ENCODE peak calls at places on chromosome 20, in six cellular contexts. V is CD4-positive, alpha-beta T cell; Z is mucosa of descending colon; Q is lower leg skin; P is GM10248; J is pancreas. K is an unnamed sample.

GRCh38 chr20:58127731-58128130 is 100.7 kb downstream of the ANKRD60 start:
- DNase-seq in J (no peak), Z (no peak), Q (peak; percentile 31), V (no peak), P (no peak), K (no peak)

GRCh38 chr20:56689318-56689717 is 60.2 kb downstream of the TFAP2C start:
- DNase-seq in Z (no peak), J (no peak), P (no peak), V (no peak), Q (peak; percentile 29), K (no peak)

GRCh38 chr20:16622501-16622900 is 49.3 kb upstream of the KIF16B start:
- DNase-seq in Q (no peak), Z (no peak), P (no peak), V (no peak), J (no peak), K (no peak)

GRCh38 chr20:19947611-19948264 is 69.4 kb upstream of the NAA20 start:
- DNase-seq in P (peak; percentile 47), Z (no peak), J (peak; percentile 88), Q (no peak), V (no peak), K (no peak)

GRCh38 chr20:64055893-64056638 is 6.6 kb upstream of the SOX18 start:
- DNase-seq in P (peak; percentile 63), Z (no peak), Q (no peak), J (no peak), V (no peak), K (no peak)

GRCh38 chr20:23022849-23023248 is 12.3 kb upstream of the SSTR4 start:
- DNase-seq in P (no peak), Q (no peak), V (no peak), J (no peak), Z (no peak), K (no peak)

GRCh38 chr20:52103469-52103910 is 88.1 kb downstream of the ZFP64 start:
- DNase-seq in Z (peak; percentile 26), Q (peak; percentile 41), V (no peak), P (peak; percentile 31), J (no peak), K (no peak)

GRCh38 chr20:24891546-24892393 is 57.3 kb upstream of the CST7 start:
- DNase-seq in V (no peak), J (no peak), Q (no peak), Z (no peak), P (peak; percentile 19), K (no peak)

GRCh38 chr20:12171927-12172581 is 254.4 kb downstream of the BTBD3 start:
- DNase-seq in V (no peak), Q (no peak), J (no peak), Z (no peak), P (no peak), K (no peak)

GRCh38 chr20:31577194-31577593 is 27.9 kb upstream of the ID1 start:
- DNase-seq in Q (no peak), P (no peak), V (no peak), J (no peak), Z (no peak), K (no peak)

GRCh38 chr20:3798908-3799248 is 2.8 kb downstream of the CDC25B start:
- DNase-seq in P (no peak), V (no peak), Q (no peak), J (no peak), Z (peak; percentile 39), K (no peak)

GRCh38 chr20:10924628-10925266 is 250.9 kb upstream of the JAG1 start:
- DNase-seq in Z (no peak), V (no peak), Q (no peak), J (no peak), P (no peak), K (no peak)

GRCh38 chr20:43798591-43799149 is 71.9 kb upstream of the GTSF1L start:
- DNase-seq in J (no peak), Q (no peak), V (no peak), P (no peak), Z (no peak), K (no peak)

GRCh38 chr20:32727663-32728062 is 15.6 kb downstream of the COMMD7 start:
- DNase-seq in P (no peak), Z (no peak), J (no peak), V (no peak), Q (no peak), K (no peak)

GRCh38 chr20:6654490-6655247 is 112.8 kb upstream of the BMP2 start:
- DNase-seq in Z (no peak), J (no peak), V (no peak), P (no peak), Q (peak; percentile 62), K (no peak)

GRCh38 chr20:40286991-40287531 is 402.0 kb downstream of the MAFB start:
- DNase-seq in P (no peak), Z (peak; percentile 73), V (no peak), J (peak; percentile 76), Q (peak; percentile 71), K (peak; percentile 53)

GRCh38 chr20:1424336-1424735 is 31.5 kb upstream of the FKBP1A start:
- DNase-seq in Q (no peak), P (no peak), V (no peak), Z (no peak), J (no peak), K (no peak)

GRCh38 chr20:41318271-41318649 is 729 bp upstream of the ZHX3 start:
- DNase-seq in J (no peak), Z (no peak), V (no peak), P (no peak), Q (no peak), K (no peak)

GRCh38 chr20:45052698-45053440 is 48.1 kb downstream of the KCNS1 start:
- DNase-seq in Z (no peak), J (no peak), Q (no peak), V (no peak), P (peak; percentile 27), K (no peak)

GRCh38 chr20:61807426-61808160 is 258.1 kb downstream of the TAF4 start:
- DNase-seq in J (no peak), V (no peak), P (no peak), Z (peak; percentile 8), Q (no peak), K (no peak)
- TF ChIP-seq CTCF in J (no peak), V (no peak), P (no peak), Z (no peak), Q (no peak), K (no peak)

GRCh38 chr20:34311118-34312023 is 8.2 kb upstream of the AHCY start:
- DNase-seq in V (no peak), J (peak; percentile 84), Q (no peak), Z (peak; percentile 87), P (no peak), K (no peak)
- TF ChIP-seq CTCF in V (no peak), J (no peak), Q (no peak), Z (no peak), P (no peak), K (no peak)

GRCh38 chr20:46709459-46710148 is at the start of gene SLC2A10:
- DNase-seq in J (peak; percentile 90), Z (peak; percentile 82), Q (no peak), V (no peak), P (no peak), K (peak; percentile 45)
- TF ChIP-seq CTCF in J (no peak), Z (no peak), Q (no peak), V (no peak), P (no peak), K (no peak)

GRCh38 chr20:49569403-49570115 is 1.6 kb upstream of the PTGIS start:
- DNase-seq in Z (no peak), Q (no peak), J (no peak), P (no peak), V (no peak), K (no peak)
- TF ChIP-seq CTCF in Z (no peak), Q (no peak), J (no peak), P (no peak), V (no peak), K (no peak)

DNA sequence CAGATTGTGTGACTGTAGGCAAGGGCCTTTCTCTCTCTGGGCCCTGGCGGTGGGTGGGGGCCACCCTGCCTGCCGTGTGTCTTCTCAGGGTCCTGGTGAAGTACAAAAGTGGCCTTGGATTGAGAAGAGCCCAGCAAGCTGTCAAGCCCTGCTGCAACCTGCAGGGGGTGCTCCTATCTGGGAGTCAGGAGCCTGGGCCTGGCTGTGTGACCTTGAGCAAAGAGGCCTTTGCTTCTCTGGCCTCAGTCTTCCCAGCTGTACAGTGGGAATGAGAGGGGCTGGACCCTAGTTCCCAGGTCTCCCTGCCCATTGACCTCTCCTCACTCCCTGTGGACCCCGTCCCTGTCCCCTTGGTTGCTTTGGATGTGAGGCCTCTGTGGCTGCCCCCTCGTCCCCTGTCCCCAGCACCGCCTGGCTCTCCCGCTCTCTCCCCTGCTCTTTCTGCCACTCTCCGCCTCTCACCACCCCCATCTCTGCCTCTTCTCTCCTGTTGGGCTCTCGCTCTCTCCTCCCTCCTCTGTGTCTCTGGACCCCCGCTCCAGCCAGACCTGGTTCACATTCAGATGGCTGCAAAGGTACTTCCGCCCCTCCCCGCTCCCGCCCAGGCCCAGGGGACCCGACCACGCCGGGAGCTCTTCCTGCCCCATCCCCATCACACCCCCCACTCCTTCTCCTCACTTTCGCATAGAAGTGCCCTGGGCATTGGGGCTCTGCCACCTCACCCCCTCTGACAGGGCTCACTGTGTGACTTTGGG is 46.7 kb downstream of the SRC start:
- DNase-seq in V (no peak), P (no peak), Z (no peak), J (peak; percentile 49), Q (no peak), K (no peak)
- TF ChIP-seq CTCF in V (no peak), P (peak; percentile 52), Z (no peak), J (no peak), Q (no peak), K (no peak)

GRCh38 chr20:2708073-2708415 is 15.5 kb downstream of the EBF4 start:
- DNase-seq in Z (no peak), V (no peak), P (no peak), J (no peak), Q (no peak), K (no peak)

GRCh38 chr20:2708665-2709064 is 16.1 kb downstream of the EBF4 start:
- DNase-seq in P (no peak), Q (no peak), V (no peak), J (no peak), Z (no peak), K (no peak)

GRCh38 chr20:2709205-2709981 is 16.8 kb downstream of the EBF4 start:
- DNase-seq in P (no peak), Z (no peak), V (no peak), Q (no peak), J (no peak), K (no peak)

GRCh38 chr20:2707353-2708072 is 14.9 kb downstream of the EBF4 start:
- DNase-seq in P (no peak), Z (no peak), J (no peak), V (no peak), Q (no peak), K (no peak)

DNA sequence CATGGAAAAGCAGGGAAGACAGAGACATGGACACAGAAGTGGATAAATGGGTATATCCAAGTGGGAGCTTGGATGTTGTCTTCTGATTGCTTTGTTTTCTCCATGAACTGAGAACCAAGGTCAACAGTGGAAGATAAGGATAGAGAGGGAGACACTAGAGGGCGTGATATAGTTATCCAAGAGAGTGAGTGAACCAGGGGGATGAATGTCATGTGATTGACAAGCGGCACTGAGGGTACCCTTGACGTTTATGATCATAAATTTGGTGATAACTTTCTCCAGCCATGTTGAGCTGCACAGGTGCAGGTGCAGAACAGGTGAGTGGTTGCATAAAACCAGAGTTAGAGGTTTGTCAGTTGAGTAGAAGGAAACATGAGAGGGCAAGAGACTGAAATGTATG is 20.7 kb downstream of the EBF4 start:
- DNase-seq in Q (no peak), Z (no peak), V (no peak), J (no peak), P (no peak), K (no peak)
- TF ChIP-seq CTCF in Q (no peak), Z (no peak), V (peak; percentile 80), J (no peak), P (peak; percentile 40), K (no peak)

GRCh38 chr20:53957421-53958172 is 112.8 kb downstream of the BCAS1 start:
- DNase-seq in Q (no peak), Z (no peak), V (no peak), J (no peak), P (no peak), K (no peak)
- TF ChIP-seq CTCF in Q (no peak), Z (no peak), V (no peak), J (no peak), P (no peak), K (no peak)